ENCODE peak calls at places on chromosomes 4 and X, in seven cellular contexts. Y is small intestine, P is GM23248, C is HCT116, G is cardiac muscle cell, U is body of pancreas, Z is ovary. W is an unnamed sample. For H3K4me1, the result is how much of the 10 kb centered on the place peaks cover.

GRCh38 chr4:2798399-2799301 is 5.8 kb downstream of the SH3BP2 start:
- DNase-seq in U (peak), C (no peak), Z (peak), G (peak), Y (peak), P (no peak), W (no peak)

GRCh38 chr4:76782837-76783236 is 115.1 kb downstream of the SOWAHB start:
- DNase-seq in G (peak), U (no peak), C (no peak), Z (no peak), P (peak), Y (no peak), W (no peak)

GRCh38 chr4:3124070-3124767 is 49.7 kb downstream of the HTT start:
- DNase-seq in Z (no peak), C (no peak), U (no peak), G (no peak), P (no peak), Y (no peak), W (no peak)

GRCh38 chr4:147723316-147723715 is 8.6 kb upstream of the ARHGAP10 start:
- DNase-seq in C (no peak), Z (peak), G (peak), U (no peak), P (peak), Y (peak), W (no peak)

GRCh38 chr4:4217123-4217522 is 9.6 kb downstream of the OTOP1 start:
- DNase-seq in U (no peak), G (no peak), Y (no peak), Z (no peak), P (peak), C (no peak), W (no peak)

GRCh38 chrX:151393514-151393913 is 3.5 kb upstream of the VMA21 start:
- DNase-seq in P (no peak), G (no peak), U (no peak), C (no peak), Z (no peak), Y (peak), W (no peak)

GRCh38 chr4:124631760-124632159 is 80.8 kb downstream of the ANKRD50 start:
- DNase-seq in P (peak), G (peak), Y (peak), C (peak), Z (peak), U (peak), W (peak)

GRCh38 chr4:76968937-76969336 is 19.4 kb downstream of the SEPTIN11 start:
- DNase-seq in Y (no peak), G (no peak), C (no peak), Z (no peak), P (no peak), U (no peak), W (no peak)

GRCh38 chr4:26084414-26084813 is 170.4 kb downstream of the SMIM20 start:
- DNase-seq in C (no peak), G (no peak), Z (no peak), U (no peak), P (no peak), Y (no peak), W (no peak)
- H3K4me1 ChIP-seq in C (under half), G (under half), Z (under half), U (under half), P (under half), Y (under half), W (under half)

GRCh38 chrX:2325076-2325784 is 175.5 kb downstream of the DHRSX start:
- DNase-seq in G (peak), Z (peak), P (no peak), Y (peak), U (peak), C (no peak), W (peak)
- H3K4me3 ChIP-seq in G (no peak), Z (peak), P (no peak), Y (peak), U (no peak), C (no peak), W (no peak)

GRCh38 chr4:89257376-89257775 is 50.2 kb downstream of the GPRIN3 start:
- DNase-seq in P (no peak), Y (no peak), U (no peak), C (no peak), Z (no peak), G (no peak), W (no peak)
- H3K4me1 ChIP-seq in P (under half), Y (under half), U (under half), C (under half), Z (under half), G (half or more), W (under half)

GRCh38 chr4:17578482-17578891 is 1.5 kb downstream of the LAP3 start:
- DNase-seq in C (no peak), U (no peak), Z (no peak), P (no peak), G (no peak), Y (peak), W (no peak)
- H3K4me3 ChIP-seq in C (peak), U (no peak), Z (peak), P (peak), G (no peak), Y (peak), W (peak)

DNA sequence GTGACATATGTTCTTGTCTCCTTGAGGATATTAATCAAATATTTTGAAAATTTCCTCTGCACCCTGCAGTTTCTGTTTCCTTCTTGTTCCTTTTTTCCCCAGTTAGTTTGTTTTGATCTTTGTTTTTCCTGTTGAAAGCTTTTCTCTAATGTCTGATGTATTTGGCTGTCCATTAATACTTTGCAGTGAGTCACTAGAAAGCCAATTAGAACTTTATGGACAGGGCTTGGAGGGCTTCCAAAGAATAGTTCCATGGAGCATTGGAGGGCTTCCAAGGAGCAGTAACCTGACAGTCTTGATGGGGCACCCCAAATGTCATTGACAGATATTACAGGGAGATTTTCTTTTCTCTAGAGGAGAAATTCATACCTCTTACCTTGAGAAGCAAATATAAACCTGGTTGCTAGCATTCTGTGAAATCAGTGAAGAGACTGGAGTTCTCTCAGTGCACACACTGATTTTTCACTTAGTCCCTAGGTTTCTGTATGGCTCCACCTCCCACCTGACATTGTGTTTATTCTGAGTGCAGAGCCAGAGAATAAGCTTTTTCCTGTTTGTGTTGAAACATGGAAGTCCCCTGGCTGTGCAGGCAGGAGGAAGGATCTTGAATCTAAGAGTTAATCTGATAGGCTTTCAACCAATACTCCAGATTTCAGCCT is 26.5 kb downstream of the SPARCL1 start:
- DNase-seq in Z (no peak), P (peak), U (no peak), Y (peak), C (peak), G (peak), W (peak)
- H3K4me1 ChIP-seq in Z (under half), P (under half), U (under half), Y (under half), C (under half), G (under half), W (under half)

W was measured in prostate gland.